ENCODE peak calls at places on chromosomes 12 and 14, in seven cellular contexts. J is omental fat pad; C is HT-29; U is NT2/D1; L is pulmonary artery endothelial cell; R is tibial artery; G is naive thymus-derived CD4-positive, alpha-beta T cell. P is an unnamed sample.

GRCh38 chr14:101444116-101444515 is 117.2 kb upstream of the DIO3 start:
- DNase-seq in J (no peak), C (peak; percentile 6), U (no peak), L (no peak), R (no peak), G (no peak), P (no peak)

GRCh38 chr12:33588082-33588712 is 148.6 kb upstream of the SYT10 start:
- DNase-seq in J (no peak), C (no peak), U (peak; percentile 77), L (no peak), R (peak; percentile 57), G (no peak), P (peak; percentile 29)

GRCh38 chr12:42507031-42507430 is 82.5 kb downstream of the PRICKLE1 start:
- DNase-seq in J (no peak), C (no peak), U (no peak), L (no peak), R (no peak), G (no peak), P (no peak)

GRCh38 chr12:131389051-131390013 is 321.6 kb upstream of the SFSWAP start:
- DNase-seq in J (no peak), C (no peak), U (no peak), L (no peak), R (no peak), G (no peak), P (no peak)

GRCh38 chr12:122867701-122868461 is 28.0 kb downstream of the VPS37B start:
- DNase-seq in J (no peak), C (peak; percentile 69), U (no peak), L (peak; percentile 71), R (no peak), G (no peak), P (no peak)

GRCh38 chr14:75279153-75279738 is 618 bp downstream of the FOS start:
- DNase-seq in J (no peak), C (no peak), U (no peak), L (no peak), R (peak; percentile 74), G (peak; percentile 83), P (peak; percentile 39)

GRCh38 chr12:11731042-11731357 is 81.5 kb downstream of the ETV6 start:
- DNase-seq in J (no peak), C (peak; percentile 34), U (no peak), L (no peak), R (no peak), G (no peak), P (no peak)

GRCh38 chr14:101711041-101711861 is 50.3 kb upstream of the PPP2R5C start:
- DNase-seq in J (no peak), C (no peak), U (no peak), L (no peak), R (no peak), G (no peak), P (no peak)

GRCh38 chr12:107467716-107468115 is 217.9 kb upstream of the PWP1 start:
- DNase-seq in J (no peak), C (no peak), U (no peak), L (no peak), R (no peak), G (no peak), P (no peak)

GRCh38 chr14:51517116-51517515 is 134.6 kb upstream of the FRMD6 start:
- DNase-seq in J (no peak), C (no peak), U (no peak), L (no peak), R (no peak), G (no peak), P (no peak)

GRCh38 chr12:64785816-64786215 is 26.6 kb upstream of the GNS start:
- DNase-seq in J (no peak), C (no peak), U (no peak), L (no peak), R (no peak), G (no peak), P (no peak)

GRCh38 chr14:54691525-54692260 is 124.8 kb downstream of the SAMD4A start:
- DNase-seq in J (peak; percentile 50), C (peak; percentile 74), U (peak; percentile 44), L (peak; percentile 37), R (peak; percentile 82), G (peak; percentile 27), P (peak; percentile 68)

P was measured in RPMI8226.